ENCODE peak calls at places on chromosomes 11 and 22, in six cellular contexts. One of them, this sample, is unnamed.
A peak's percentile ranks its signal among the peaks of the same experiment; 100 is the strongest.

GRCh38 chr11:130831506-130832385 is 84.5 kb downstream of the SNX19 start:
- DNase-seq in endodermal cell: peak; percentile 62
- DNase-seq in CD4-positive, alpha-beta T cell: no peak
- DNase-seq in Peyer's patch: no peak
- DNase-seq in H9: no peak
- DNase-seq in iPS DF 6.9: no peak
- DNase-seq in this sample: peak; percentile 62

GRCh38 chr11:16924826-16925494 is 89.3 kb downstream of the PLEKHA7 start:
- DNase-seq in endodermal cell: peak; percentile 88
- DNase-seq in CD4-positive, alpha-beta T cell: no peak
- DNase-seq in Peyer's patch: peak; percentile 89
- DNase-seq in H9: peak; percentile 77
- DNase-seq in iPS DF 6.9: no peak
- DNase-seq in this sample: peak; percentile 37

GRCh38 chr22:41742918-41743317 is 43.6 kb downstream of the MEI1 start:
- DNase-seq in endodermal cell: peak; percentile 62
- DNase-seq in CD4-positive, alpha-beta T cell: no peak
- DNase-seq in Peyer's patch: no peak
- DNase-seq in H9: peak; percentile 34
- DNase-seq in iPS DF 6.9: no peak
- DNase-seq in this sample: no peak

GRCh38 chr11:113618360-113618759 is 87.7 kb downstream of the TMPRSS5 start:
- DNase-seq in endodermal cell: no peak
- DNase-seq in CD4-positive, alpha-beta T cell: no peak
- DNase-seq in Peyer's patch: no peak
- DNase-seq in H9: no peak
- DNase-seq in iPS DF 6.9: no peak
- DNase-seq in this sample: no peak

GRCh38 chr11:133821776-133822175 is 23.5 kb downstream of the SPATA19 start:
- DNase-seq in endodermal cell: peak; percentile 93
- DNase-seq in CD4-positive, alpha-beta T cell: no peak
- DNase-seq in Peyer's patch: no peak
- DNase-seq in H9: peak; percentile 85
- DNase-seq in iPS DF 6.9: peak; percentile 78
- DNase-seq in this sample: peak; percentile 73

GRCh38 chr11:2416765-2417164 is 16.2 kb downstream of the TSSC4 start:
- DNase-seq in endodermal cell: no peak
- DNase-seq in CD4-positive, alpha-beta T cell: no peak
- DNase-seq in Peyer's patch: no peak
- DNase-seq in H9: no peak
- DNase-seq in iPS DF 6.9: no peak
- DNase-seq in this sample: no peak

GRCh38 chr11:127470485-127470884 is 469.9 kb upstream of the KIRREL3 start:
- DNase-seq in endodermal cell: peak; percentile 55
- DNase-seq in CD4-positive, alpha-beta T cell: no peak
- DNase-seq in Peyer's patch: no peak
- DNase-seq in H9: no peak
- DNase-seq in iPS DF 6.9: no peak
- DNase-seq in this sample: peak; percentile 30

GRCh38 chr11:113581713-113582112 is 106.5 kb upstream of the DRD2 start:
- DNase-seq in endodermal cell: peak; percentile 10
- DNase-seq in CD4-positive, alpha-beta T cell: no peak
- DNase-seq in Peyer's patch: no peak
- DNase-seq in H9: no peak
- DNase-seq in iPS DF 6.9: no peak
- DNase-seq in this sample: no peak

GRCh38 chr22:45284705-45285305 is at the start of gene UPK3A:
- DNase-seq in endodermal cell: peak; percentile 96
- DNase-seq in CD4-positive, alpha-beta T cell: peak; percentile 69
- DNase-seq in Peyer's patch: peak; percentile 89
- DNase-seq in H9: peak; percentile 89
- DNase-seq in iPS DF 6.9: no peak
- DNase-seq in this sample: no peak

GRCh38 chr11:76578655-76579046 is 91.9 kb downstream of the LRRC32 start:
- DNase-seq in endodermal cell: peak; percentile 65
- DNase-seq in CD4-positive, alpha-beta T cell: no peak
- DNase-seq in Peyer's patch: peak; percentile 35
- DNase-seq in H9: peak; percentile 53
- DNase-seq in iPS DF 6.9: no peak
- DNase-seq in this sample: no peak

GRCh38 chr22:44329179-44329796 is 16.5 kb upstream of the SHISAL1 start:
- DNase-seq in endodermal cell: no peak
- DNase-seq in CD4-positive, alpha-beta T cell: no peak
- DNase-seq in Peyer's patch: no peak
- DNase-seq in H9: no peak
- DNase-seq in iPS DF 6.9: no peak
- DNase-seq in this sample: no peak

GRCh38 chr11:91303754-91304153 is 920.9 kb upstream of the FAT3 start:
- DNase-seq in endodermal cell: no peak
- DNase-seq in CD4-positive, alpha-beta T cell: no peak
- DNase-seq in Peyer's patch: no peak
- DNase-seq in H9: no peak
- DNase-seq in iPS DF 6.9: no peak
- DNase-seq in this sample: no peak

GRCh38 chr11:105149477-105149876 is 9.9 kb upstream of the CARD18 start:
- DNase-seq in endodermal cell: no peak
- DNase-seq in CD4-positive, alpha-beta T cell: no peak
- DNase-seq in Peyer's patch: no peak
- DNase-seq in H9: no peak
- DNase-seq in iPS DF 6.9: no peak
- DNase-seq in this sample: no peak

GRCh38 chr22:33853200-33854097 is 66.8 kb downstream of the LARGE1 start:
- DNase-seq in endodermal cell: no peak
- DNase-seq in CD4-positive, alpha-beta T cell: no peak
- DNase-seq in Peyer's patch: peak; percentile 63
- DNase-seq in H9: peak; percentile 51
- DNase-seq in iPS DF 6.9: no peak
- DNase-seq in this sample: peak; percentile 32

GRCh38 chr11:107018902-107019493 is 722 bp upstream of the GUCY1A2 start:
- DNase-seq in endodermal cell: peak; percentile 94
- DNase-seq in CD4-positive, alpha-beta T cell: no peak
- DNase-seq in Peyer's patch: peak; percentile 51
- DNase-seq in H9: peak; percentile 90
- DNase-seq in iPS DF 6.9: no peak
- DNase-seq in this sample: peak; percentile 69

GRCh38 chr11:32213223-32213622 is 122.3 kb downstream of the RCN1 start:
- DNase-seq in endodermal cell: no peak
- DNase-seq in CD4-positive, alpha-beta T cell: no peak
- DNase-seq in Peyer's patch: no peak
- DNase-seq in H9: no peak
- DNase-seq in iPS DF 6.9: no peak
- DNase-seq in this sample: peak; percentile 22

GRCh38 chr11:83044958-83045712 is 26.6 kb downstream of the RAB30 start:
- DNase-seq in endodermal cell: no peak
- DNase-seq in CD4-positive, alpha-beta T cell: no peak
- DNase-seq in Peyer's patch: no peak
- DNase-seq in H9: no peak
- DNase-seq in iPS DF 6.9: no peak
- DNase-seq in this sample: no peak

GRCh38 chr11:110335358-110335757 is 38.9 kb upstream of the RDX start:
- DNase-seq in endodermal cell: no peak
- DNase-seq in CD4-positive, alpha-beta T cell: no peak
- DNase-seq in Peyer's patch: no peak
- DNase-seq in H9: no peak
- DNase-seq in iPS DF 6.9: no peak
- DNase-seq in this sample: no peak

GRCh38 chr11:128179512-128179911 is 407.8 kb downstream of the ETS1 start:
- DNase-seq in endodermal cell: no peak
- DNase-seq in CD4-positive, alpha-beta T cell: no peak
- DNase-seq in Peyer's patch: no peak
- DNase-seq in H9: no peak
- DNase-seq in iPS DF 6.9: no peak
- DNase-seq in this sample: peak; percentile 20

GRCh38 chr11:2209900-2210321 is 38.3 kb upstream of the TH start:
- DNase-seq in endodermal cell: no peak
- DNase-seq in CD4-positive, alpha-beta T cell: no peak
- DNase-seq in Peyer's patch: no peak
- DNase-seq in H9: no peak
- DNase-seq in iPS DF 6.9: no peak
- DNase-seq in this sample: no peak

GRCh38 chr11:69611548-69612526 is 29.1 kb upstream of the CCND1 start:
- DNase-seq in endodermal cell: peak; percentile 34
- DNase-seq in CD4-positive, alpha-beta T cell: no peak
- DNase-seq in Peyer's patch: no peak
- DNase-seq in H9: no peak
- DNase-seq in iPS DF 6.9: no peak
- DNase-seq in this sample: no peak

GRCh38 chr11:66393954-66394353 is 22.4 kb upstream of the SLC29A2 start:
- DNase-seq in endodermal cell: no peak
- DNase-seq in CD4-positive, alpha-beta T cell: no peak
- DNase-seq in Peyer's patch: no peak
- DNase-seq in H9: no peak
- DNase-seq in iPS DF 6.9: no peak
- DNase-seq in this sample: no peak

GRCh38 chr11:102832612-102833011 is 10.8 kb downstream of the MMP3 start:
- DNase-seq in endodermal cell: no peak
- DNase-seq in CD4-positive, alpha-beta T cell: no peak
- DNase-seq in Peyer's patch: no peak
- DNase-seq in H9: no peak
- DNase-seq in iPS DF 6.9: no peak
- DNase-seq in this sample: no peak

GRCh38 chr11:131300304-131300703 is 70.1 kb upstream of the NTM start:
- DNase-seq in endodermal cell: no peak
- DNase-seq in CD4-positive, alpha-beta T cell: no peak
- DNase-seq in Peyer's patch: no peak
- DNase-seq in H9: no peak
- DNase-seq in iPS DF 6.9: no peak
- DNase-seq in this sample: no peak

DNA sequence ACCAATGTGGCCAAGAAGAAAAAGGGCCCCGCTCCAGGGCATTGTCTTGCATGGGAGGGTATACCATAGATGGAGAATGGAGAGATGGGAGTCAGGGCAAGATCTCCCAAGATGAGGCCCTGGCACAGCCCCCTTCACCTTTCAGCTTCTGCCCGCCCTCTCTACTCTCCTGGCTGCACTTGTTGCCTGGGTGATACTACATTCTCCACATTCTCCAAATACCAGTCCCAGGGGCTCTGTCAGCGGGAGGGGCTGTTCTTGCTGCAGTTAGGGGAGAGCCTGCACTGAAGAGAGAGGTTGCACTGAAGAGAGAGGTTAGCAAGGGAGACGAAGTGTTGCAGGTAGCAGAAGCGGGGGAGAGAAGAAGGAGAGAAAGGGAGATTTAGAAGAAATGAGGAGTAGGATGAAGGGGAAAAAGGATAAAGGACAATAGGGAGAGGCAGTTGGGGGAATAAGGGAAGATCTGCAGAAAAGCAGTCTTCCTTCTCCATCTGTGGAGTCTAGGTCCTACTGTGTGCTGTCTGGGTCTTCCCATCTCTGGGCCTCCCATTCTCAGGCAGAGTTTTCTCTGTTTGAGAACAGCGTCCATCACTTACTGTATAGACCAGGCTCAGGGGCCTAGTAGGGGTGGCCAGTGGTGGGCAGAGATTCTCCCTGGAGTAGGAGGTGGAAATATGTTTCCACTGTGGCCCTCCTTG is 8.0 kb downstream of the PHLDB1 start:
- DNase-seq in endodermal cell: peak; percentile 96
- DNase-seq in CD4-positive, alpha-beta T cell: no peak
- DNase-seq in Peyer's patch: peak; percentile 28
- DNase-seq in H9: peak; percentile 93
- DNase-seq in iPS DF 6.9: peak; percentile 95
- DNase-seq in this sample: peak; percentile 17
- H3K27ac ChIP-seq in endodermal cell: peak overlapping the region; percentile 62
- H3K27ac ChIP-seq in CD4-positive, alpha-beta T cell: no peak overlapping the region
- H3K27ac ChIP-seq in Peyer's patch: peak overlapping the region; percentile 51
- H3K27ac ChIP-seq in H9: peak overlapping the region; percentile 53
- H3K27ac ChIP-seq in iPS DF 6.9: no peak overlapping the region
- H3K27ac ChIP-seq in this sample: no peak overlapping the region

GRCh38 chr11:57425565-57426438 is 1.1 kb downstream of the SLC43A3 start:
- DNase-seq in endodermal cell: no peak
- DNase-seq in CD4-positive, alpha-beta T cell: no peak
- DNase-seq in Peyer's patch: peak; percentile 53
- DNase-seq in H9: no peak
- DNase-seq in iPS DF 6.9: no peak
- DNase-seq in this sample: no peak
- H3K27ac ChIP-seq in endodermal cell: no peak overlapping the region
- H3K27ac ChIP-seq in CD4-positive, alpha-beta T cell: peak overlapping the region; percentile 64
- H3K27ac ChIP-seq in Peyer's patch: peak overlapping the region; percentile 86
- H3K27ac ChIP-seq in H9: no peak overlapping the region
- H3K27ac ChIP-seq in iPS DF 6.9: no peak overlapping the region
- H3K27ac ChIP-seq in this sample: peak overlapping the region; percentile 37

DNA sequence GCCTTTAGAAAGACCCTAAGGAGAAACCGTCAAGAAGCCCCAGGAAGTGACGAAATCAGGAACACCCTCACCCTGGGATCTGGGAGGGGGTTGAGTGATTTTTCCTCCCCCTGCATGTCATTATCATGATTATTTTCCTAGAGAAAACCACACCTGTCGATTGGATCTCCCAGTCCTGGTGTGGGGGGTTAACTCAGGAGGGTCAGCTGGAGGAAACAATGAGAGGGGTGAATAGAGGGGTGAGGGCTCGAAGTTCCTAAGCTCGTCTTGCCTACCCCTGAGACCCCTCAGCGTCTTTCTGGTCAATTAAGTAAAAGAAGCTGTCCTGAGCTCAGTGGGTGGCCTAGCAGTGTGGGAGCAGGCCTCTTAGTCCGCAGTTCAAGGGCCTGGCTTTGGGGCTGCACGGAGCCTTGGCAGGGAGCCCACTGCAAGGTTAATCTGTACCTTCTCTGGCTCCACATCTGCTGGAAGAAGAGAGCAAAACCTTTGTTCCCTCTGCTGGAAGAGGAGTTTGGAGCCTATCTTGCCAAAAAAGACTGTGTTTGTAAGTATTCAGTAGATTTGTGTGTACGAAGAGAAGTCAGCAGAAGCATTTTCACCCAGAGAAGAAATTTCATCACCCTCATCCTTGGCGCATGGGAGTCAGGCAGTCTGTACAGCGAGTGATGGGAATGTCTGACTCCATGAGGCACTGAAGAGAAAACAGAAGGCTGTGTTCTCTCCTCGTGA is 34.2 kb upstream of the FTH1 start:
- DNase-seq in endodermal cell: no peak
- DNase-seq in CD4-positive, alpha-beta T cell: no peak
- DNase-seq in Peyer's patch: peak; percentile 82
- DNase-seq in H9: no peak
- DNase-seq in iPS DF 6.9: no peak
- DNase-seq in this sample: peak; percentile 61
- H3K27ac ChIP-seq in endodermal cell: no peak overlapping the region
- H3K27ac ChIP-seq in CD4-positive, alpha-beta T cell: no peak overlapping the region
- H3K27ac ChIP-seq in Peyer's patch: peak overlapping the region; percentile 77
- H3K27ac ChIP-seq in H9: no peak overlapping the region
- H3K27ac ChIP-seq in iPS DF 6.9: no peak overlapping the region
- H3K27ac ChIP-seq in this sample: no peak overlapping the region

GRCh38 chr11:12677131-12677530 is 2.9 kb downstream of the TEAD1 start:
- DNase-seq in endodermal cell: peak; percentile 54
- DNase-seq in CD4-positive, alpha-beta T cell: no peak
- DNase-seq in Peyer's patch: no peak
- DNase-seq in H9: no peak
- DNase-seq in iPS DF 6.9: no peak
- DNase-seq in this sample: peak; percentile 37
- H3K27ac ChIP-seq in endodermal cell: no peak overlapping the region
- H3K27ac ChIP-seq in CD4-positive, alpha-beta T cell: no peak overlapping the region
- H3K27ac ChIP-seq in Peyer's patch: peak overlapping the region; percentile 12
- H3K27ac ChIP-seq in H9: no peak overlapping the region
- H3K27ac ChIP-seq in iPS DF 6.9: no peak overlapping the region
- H3K27ac ChIP-seq in this sample: no peak overlapping the region

DNA sequence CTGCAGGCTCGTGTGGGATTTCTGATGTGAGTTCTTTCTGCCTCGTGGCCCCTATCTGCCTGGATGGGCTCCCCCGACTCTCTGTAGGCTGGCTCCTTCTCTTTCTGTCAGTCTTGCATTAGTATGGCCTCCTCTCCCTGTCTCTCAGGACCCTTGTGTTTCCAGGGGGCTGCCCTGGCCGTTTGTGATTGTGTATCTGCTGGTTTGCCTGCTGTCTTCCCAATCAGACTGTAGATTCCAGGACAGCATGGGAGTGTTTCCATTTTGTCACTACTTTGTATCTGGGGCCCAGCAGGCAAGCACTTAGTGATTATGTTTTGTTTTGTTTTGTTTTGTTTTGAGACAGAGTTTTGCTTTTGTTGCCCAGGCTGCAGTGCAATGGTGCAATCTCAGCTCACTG is 25.6 kb downstream of the SNAP29 start:
- DNase-seq in endodermal cell: no peak
- DNase-seq in CD4-positive, alpha-beta T cell: no peak
- DNase-seq in Peyer's patch: no peak
- DNase-seq in H9: no peak
- DNase-seq in iPS DF 6.9: no peak
- DNase-seq in this sample: no peak
- H3K27ac ChIP-seq in endodermal cell: no peak overlapping the region
- H3K27ac ChIP-seq in CD4-positive, alpha-beta T cell: no peak overlapping the region
- H3K27ac ChIP-seq in Peyer's patch: peak overlapping the region; percentile 88
- H3K27ac ChIP-seq in H9: no peak overlapping the region
- H3K27ac ChIP-seq in iPS DF 6.9: no peak overlapping the region
- H3K27ac ChIP-seq in this sample: no peak overlapping the region